ENCODE peak calls at places on chromosomes 16 and 17, in five cellular contexts. One of them, this sample, is unnamed.

GRCh38 chr17:9470171-9470570 is 105.4 kb downstream of the STX8 start:
- DNase-seq in H1: no peak
- DNase-seq in NT2/D1: no peak
- DNase-seq in GM12878: peak
- DNase-seq in HepG2: no peak
- DNase-seq in this sample: no peak

GRCh38 chr16:27698266-27698665 is 148.3 kb downstream of the KATNIP start:
- DNase-seq in H1: peak
- DNase-seq in NT2/D1: peak
- DNase-seq in GM12878: no peak
- DNase-seq in HepG2: no peak
- DNase-seq in this sample: peak

GRCh38 chr17:81419333-81419885 is 24.2 kb downstream of the BAHCC1 start:
- DNase-seq in H1: no peak
- DNase-seq in NT2/D1: no peak
- DNase-seq in GM12878: no peak
- DNase-seq in HepG2: no peak
- DNase-seq in this sample: peak

GRCh38 chr16:30870904-30871303 is 23.0 kb downstream of the BCL7C start:
- DNase-seq in H1: no peak
- DNase-seq in NT2/D1: no peak
- DNase-seq in GM12878: no peak
- DNase-seq in HepG2: no peak
- DNase-seq in this sample: no peak

GRCh38 chr17:42833771-42834422 is 700 bp downstream of the PSME3 start:
- DNase-seq in H1: no peak
- DNase-seq in NT2/D1: no peak
- DNase-seq in GM12878: no peak
- DNase-seq in HepG2: no peak
- DNase-seq in this sample: no peak

GRCh38 chr17:57553991-57554825 is 190.9 kb downstream of the CCDC182 start:
- DNase-seq in H1: no peak
- DNase-seq in NT2/D1: peak
- DNase-seq in GM12878: no peak
- DNase-seq in HepG2: no peak
- DNase-seq in this sample: no peak

GRCh38 chr17:37742762-37743611 is 1.9 kb downstream of the HNF1B start:
- DNase-seq in H1: peak
- DNase-seq in NT2/D1: no peak
- DNase-seq in GM12878: no peak
- DNase-seq in HepG2: peak
- DNase-seq in this sample: no peak

GRCh38 chr17:34663714-34664113 is 84.3 kb downstream of the TMEM132E start:
- DNase-seq in H1: no peak
- DNase-seq in NT2/D1: no peak
- DNase-seq in GM12878: no peak
- DNase-seq in HepG2: no peak
- DNase-seq in this sample: no peak

GRCh38 chr17:78034429-78035091 is 76.1 kb downstream of the TNRC6C start:
- DNase-seq in H1: no peak
- DNase-seq in NT2/D1: no peak
- DNase-seq in GM12878: no peak
- DNase-seq in HepG2: no peak
- DNase-seq in this sample: no peak

DNA sequence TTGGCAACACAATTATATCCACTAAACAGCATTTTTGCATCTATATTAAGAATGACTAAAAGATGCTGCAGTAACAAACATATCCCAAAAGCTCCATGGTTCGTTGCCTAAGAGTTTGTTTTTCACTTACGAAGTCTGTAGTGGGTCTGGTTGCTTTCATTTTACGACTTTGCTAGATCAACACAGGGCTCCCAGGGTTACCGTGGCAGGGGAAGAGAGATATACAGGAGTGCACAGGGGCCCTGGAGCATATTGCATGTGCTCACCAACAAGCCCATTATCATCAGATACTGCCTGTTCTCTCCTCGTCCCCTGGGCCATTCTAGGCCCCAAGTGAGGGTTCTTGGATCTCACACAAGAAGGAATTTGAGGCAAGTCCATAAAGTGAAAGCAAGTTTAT is 3.1 kb upstream of the MMP2 start:
- DNase-seq in H1: no peak
- DNase-seq in NT2/D1: no peak
- DNase-seq in GM12878: no peak
- DNase-seq in HepG2: no peak
- DNase-seq in this sample: no peak
- TF ChIP-seq SUZ12 in H1: no peak
- TF ChIP-seq SUZ12 in NT2/D1: no peak
- TF ChIP-seq SUZ12 in GM12878: no peak
- TF ChIP-seq SUZ12 in HepG2: no peak
- TF ChIP-seq SUZ12 in this sample: no peak

GRCh38 chr16:17369441-17369951 is 101.3 kb downstream of the XYLT1 start:
- DNase-seq in H1: no peak
- DNase-seq in NT2/D1: no peak
- DNase-seq in GM12878: peak
- DNase-seq in HepG2: no peak
- DNase-seq in this sample: no peak
- TF ChIP-seq SUZ12 in H1: no peak
- TF ChIP-seq SUZ12 in NT2/D1: no peak
- TF ChIP-seq SUZ12 in GM12878: no peak
- TF ChIP-seq SUZ12 in HepG2: no peak
- TF ChIP-seq SUZ12 in this sample: no peak

DNA sequence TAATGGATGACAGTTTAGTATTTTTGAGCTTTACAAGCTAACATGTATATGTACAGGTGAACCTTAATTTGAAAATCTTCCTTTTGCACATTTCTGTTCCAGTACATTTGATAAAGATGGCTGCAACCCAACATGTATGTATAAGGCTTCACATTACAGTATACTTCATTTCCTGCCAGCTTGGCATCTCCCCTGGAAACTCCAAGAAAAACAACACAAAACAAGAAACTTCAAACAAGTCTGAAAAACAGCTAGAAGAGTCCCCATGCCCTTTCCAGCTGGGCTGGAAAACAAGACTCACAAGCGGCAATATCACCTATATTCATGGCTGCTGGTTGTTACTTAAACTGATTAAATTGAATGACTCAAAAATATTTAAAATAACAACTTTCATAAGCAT is 225.6 kb downstream of the CEP112 start:
- DNase-seq in H1: no peak
- DNase-seq in NT2/D1: no peak
- DNase-seq in GM12878: no peak
- DNase-seq in HepG2: no peak
- DNase-seq in this sample: no peak
- TF ChIP-seq SUZ12 in H1: no peak
- TF ChIP-seq SUZ12 in NT2/D1: no peak
- TF ChIP-seq SUZ12 in GM12878: no peak
- TF ChIP-seq SUZ12 in HepG2: no peak
- TF ChIP-seq SUZ12 in this sample: no peak

DNA sequence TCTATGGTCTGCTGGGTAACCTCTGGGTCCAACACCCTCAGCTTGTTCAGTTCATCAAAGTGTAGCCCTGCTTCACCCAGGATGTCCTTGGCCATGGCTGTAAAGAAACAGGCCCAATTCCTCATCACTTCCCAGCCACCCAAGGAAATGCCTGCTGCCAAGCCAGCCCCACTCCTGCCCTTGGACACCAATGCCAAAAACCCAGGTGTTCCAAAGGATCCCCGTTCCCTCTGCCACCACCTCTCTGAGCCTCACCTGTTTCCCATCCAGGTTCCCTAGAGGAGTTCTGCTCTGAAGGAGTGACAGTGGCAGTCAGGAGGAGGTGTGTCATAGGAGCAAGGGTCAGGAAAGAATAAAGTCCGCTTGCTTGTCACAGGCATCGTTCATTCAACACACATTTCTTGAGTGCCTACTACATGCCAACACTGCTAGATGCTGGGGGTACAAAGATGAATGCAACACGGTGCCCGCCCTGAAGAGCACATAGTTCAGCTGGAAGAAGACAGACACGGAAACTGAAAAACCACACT is 3.3 kb downstream of the IFT20 start:
- DNase-seq in H1: no peak
- DNase-seq in NT2/D1: no peak
- DNase-seq in GM12878: no peak
- DNase-seq in HepG2: no peak
- DNase-seq in this sample: no peak
- TF ChIP-seq SUZ12 in H1: no peak
- TF ChIP-seq SUZ12 in NT2/D1: no peak
- TF ChIP-seq SUZ12 in GM12878: no peak
- TF ChIP-seq SUZ12 in HepG2: no peak
- TF ChIP-seq SUZ12 in this sample: no peak

GRCh38 chr17:64399767-64400156 is 9.1 kb upstream of the PECAM1 start:
- DNase-seq in H1: no peak
- DNase-seq in NT2/D1: no peak
- DNase-seq in GM12878: no peak
- DNase-seq in HepG2: no peak
- DNase-seq in this sample: no peak

GRCh38 chr17:64398330-64398729 is 7.7 kb upstream of the PECAM1 start:
- DNase-seq in H1: no peak
- DNase-seq in NT2/D1: no peak
- DNase-seq in GM12878: no peak
- DNase-seq in HepG2: no peak
- DNase-seq in this sample: no peak

GRCh38 chr17:64400644-64401043 is 10.0 kb upstream of the PECAM1 start:
- DNase-seq in H1: no peak
- DNase-seq in NT2/D1: no peak
- DNase-seq in GM12878: no peak
- DNase-seq in HepG2: no peak
- DNase-seq in this sample: no peak

GRCh38 chr17:64401244-64401860 is 10.7 kb upstream of the PECAM1 start:
- DNase-seq in H1: no peak
- DNase-seq in NT2/D1: no peak
- DNase-seq in GM12878: no peak
- DNase-seq in HepG2: no peak
- DNase-seq in this sample: no peak

GRCh38 chr17:64399071-64399766 is 8.6 kb upstream of the PECAM1 start:
- DNase-seq in H1: no peak
- DNase-seq in NT2/D1: no peak
- DNase-seq in GM12878: no peak
- DNase-seq in HepG2: no peak
- DNase-seq in this sample: no peak
- TF ChIP-seq SUZ12 in H1: no peak
- TF ChIP-seq SUZ12 in NT2/D1: no peak
- TF ChIP-seq SUZ12 in GM12878: no peak
- TF ChIP-seq SUZ12 in HepG2: no peak
- TF ChIP-seq SUZ12 in this sample: no peak

GRCh38 chr16:87044031-87044380 is 273.2 kb downstream of the C16orf95 start:
- DNase-seq in H1: no peak
- DNase-seq in NT2/D1: no peak
- DNase-seq in GM12878: no peak
- DNase-seq in HepG2: no peak
- DNase-seq in this sample: no peak

GRCh38 chr16:87044829-87045228 is 272.4 kb downstream of the C16orf95 start:
- DNase-seq in H1: no peak
- DNase-seq in NT2/D1: no peak
- DNase-seq in GM12878: no peak
- DNase-seq in HepG2: no peak
- DNase-seq in this sample: no peak

GRCh38 chr16:87046235-87046634 is 271.0 kb downstream of the C16orf95 start:
- DNase-seq in H1: no peak
- DNase-seq in NT2/D1: no peak
- DNase-seq in GM12878: no peak
- DNase-seq in HepG2: no peak
- DNase-seq in this sample: no peak

GRCh38 chr16:87047221-87048037 is 269.8 kb downstream of the C16orf95 start:
- DNase-seq in H1: no peak
- DNase-seq in NT2/D1: no peak
- DNase-seq in GM12878: no peak
- DNase-seq in HepG2: no peak
- DNase-seq in this sample: peak

DNA sequence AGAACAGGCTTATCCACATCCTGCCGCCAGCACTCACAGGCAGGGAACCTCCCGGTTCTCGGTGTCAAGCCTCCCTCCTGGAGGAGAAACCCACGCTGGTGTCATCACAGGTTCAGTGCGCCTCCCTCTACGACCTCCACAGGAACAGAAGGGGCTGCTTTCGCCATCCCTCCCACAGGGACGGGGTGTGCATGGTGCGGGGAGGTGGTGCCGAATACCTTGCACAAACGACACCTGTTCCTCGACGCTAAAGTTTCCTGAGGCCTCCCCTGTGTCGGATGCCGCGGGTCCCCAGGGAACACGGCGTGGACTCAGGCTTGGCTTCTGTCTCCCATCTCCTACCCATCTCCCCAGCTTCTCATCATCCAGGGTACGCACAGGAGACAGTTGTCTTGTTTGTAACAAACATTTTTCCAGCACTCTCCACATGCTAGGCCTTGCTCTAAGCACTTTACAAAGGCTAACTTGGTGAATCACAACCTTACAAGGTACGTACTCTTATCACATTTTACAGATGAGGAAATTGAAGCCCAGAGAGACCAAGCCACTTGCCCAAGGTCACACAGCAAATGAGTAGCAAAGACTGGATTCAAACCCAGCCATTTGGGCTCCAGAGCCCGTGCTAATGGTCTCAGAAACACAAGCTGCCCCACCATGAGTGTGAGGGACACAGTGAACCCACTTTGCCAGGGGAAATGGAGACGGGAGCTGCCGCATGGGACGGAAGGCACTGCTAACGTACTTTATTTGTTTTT is 271.6 kb downstream of the C16orf95 start:
- DNase-seq in H1: no peak
- DNase-seq in NT2/D1: no peak
- DNase-seq in GM12878: no peak
- DNase-seq in HepG2: no peak
- DNase-seq in this sample: no peak
- TF ChIP-seq SUZ12 in H1: no peak
- TF ChIP-seq SUZ12 in NT2/D1: no peak
- TF ChIP-seq SUZ12 in GM12878: no peak
- TF ChIP-seq SUZ12 in HepG2: no peak
- TF ChIP-seq SUZ12 in this sample: no peak

GRCh38 chr16:57899771-57900661 is 70.9 kb downstream of the CNGB1 start:
- DNase-seq in H1: peak
- DNase-seq in NT2/D1: peak
- DNase-seq in GM12878: no peak
- DNase-seq in HepG2: peak
- DNase-seq in this sample: peak

GRCh38 chr16:57901480-57902069 is 69.4 kb downstream of the CNGB1 start:
- DNase-seq in H1: no peak
- DNase-seq in NT2/D1: no peak
- DNase-seq in GM12878: no peak
- DNase-seq in HepG2: no peak
- DNase-seq in this sample: no peak

GRCh38 chr16:57900796-57901479 is 70.0 kb downstream of the CNGB1 start:
- DNase-seq in H1: no peak
- DNase-seq in NT2/D1: no peak
- DNase-seq in GM12878: no peak
- DNase-seq in HepG2: no peak
- DNase-seq in this sample: no peak

GRCh38 chr16:57897053-57897784 is 73.7 kb downstream of the CNGB1 start:
- DNase-seq in H1: no peak
- DNase-seq in NT2/D1: no peak
- DNase-seq in GM12878: no peak
- DNase-seq in HepG2: no peak
- DNase-seq in this sample: no peak

DNA sequence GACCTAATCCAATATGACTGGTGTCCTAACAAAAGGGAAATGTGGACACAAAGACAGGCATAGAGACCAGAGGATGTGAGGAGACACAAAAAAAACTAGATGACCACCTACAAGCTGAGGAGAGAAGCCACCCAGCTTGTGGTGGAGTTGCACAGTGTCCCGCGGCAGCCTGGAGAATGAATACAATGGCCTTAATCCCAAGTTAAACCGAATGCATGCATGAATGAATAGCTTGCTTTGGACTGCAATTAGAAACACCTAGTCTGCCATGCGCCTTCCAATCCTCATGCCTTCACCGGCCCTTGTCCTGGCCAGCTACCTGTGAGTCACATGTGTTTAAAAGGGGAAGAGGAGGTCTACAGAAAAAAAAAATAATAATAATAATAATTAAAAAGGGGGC is 72.0 kb downstream of the CNGB1 start:
- DNase-seq in H1: no peak
- DNase-seq in NT2/D1: no peak
- DNase-seq in GM12878: no peak
- DNase-seq in HepG2: no peak
- DNase-seq in this sample: no peak
- TF ChIP-seq SUZ12 in H1: no peak
- TF ChIP-seq SUZ12 in NT2/D1: no peak
- TF ChIP-seq SUZ12 in GM12878: no peak
- TF ChIP-seq SUZ12 in HepG2: no peak
- TF ChIP-seq SUZ12 in this sample: no peak

This sample was measured in HEK293T.